ENCODE peak calls at places on chromosomes 1 and 21, in four cellular contexts. W is HFF-Myc, J is fibroblast of pulmonary artery, C is breast epithelium. Z is an unnamed sample.

GRCh38 chr1:115642168-115643072 is 650 bp downstream of the VANGL1 start:
- DNase-seq in J (peak), C (no peak), W (no peak), Z (no peak)

GRCh38 chr21:24224411-24224810 is 1382.9 kb downstream of the MRPL39 start:
- DNase-seq in W (no peak), J (no peak), C (no peak), Z (no peak)

GRCh38 chr21:44441581-44442265 is 13.6 kb upstream of the LRRC3 start:
- DNase-seq in W (no peak), J (no peak), C (no peak), Z (no peak)

GRCh38 chr1:88946845-88947244 is 45.6 kb downstream of the KYAT3 start:
- DNase-seq in W (no peak), C (no peak), J (peak), Z (peak)

GRCh38 chr1:121546830-121547680 is 362.3 kb downstream of the SRGAP2C start:
- DNase-seq in C (no peak), J (peak), W (no peak), Z (no peak)

GRCh38 chr1:226411619-226412018 is 3.7 kb upstream of the PARP1 start:
- DNase-seq in J (no peak), W (no peak), C (no peak), Z (no peak)

GRCh38 chr1:167756760-167757405 is 35.1 kb downstream of the MPZL1 start:
- DNase-seq in J (peak), W (no peak), C (no peak), Z (no peak)

GRCh38 chr1:62836856-62837540 is 53.1 kb downstream of the ATG4C start:
- DNase-seq in W (no peak), C (no peak), J (no peak), Z (no peak)

GRCh38 chr1:81029266-81029665 is 771.5 kb upstream of the ADGRL2 start:
- DNase-seq in W (no peak), J (peak), C (no peak), Z (no peak)

GRCh38 chr1:31931241-31932225 is 6.6 kb downstream of the PTP4A2 start:
- DNase-seq in C (no peak), J (peak), W (no peak), Z (no peak)

GRCh38 chr1:47675047-47675675 is 237.3 kb downstream of the FOXD2 start:
- DNase-seq in W (no peak), C (no peak), J (no peak), Z (no peak)

GRCh38 chr1:96842215-96842614 is 120.6 kb downstream of the PTBP2 start:
- DNase-seq in C (no peak), J (peak), W (no peak), Z (no peak)

GRCh38 chr1:183002797-183003594 is 20.2 kb upstream of the LAMC1 start:
- DNase-seq in W (no peak), J (peak), C (no peak), Z (no peak)

GRCh38 chr1:170162385-170163226 is 16.8 kb downstream of the NTMT2 start:
- DNase-seq in J (peak), W (peak), C (no peak), Z (peak)

GRCh38 chr1:30388386-30388785 is 335.0 kb downstream of the MATN1 start:
- DNase-seq in C (peak), J (no peak), W (no peak), Z (no peak)

GRCh38 chr1:54172614-54173312 is 20.0 kb upstream of the CDCP2 start:
- DNase-seq in J (peak), W (no peak), C (no peak), Z (no peak)

GRCh38 chr1:203692565-203693470 is 66.2 kb downstream of the ATP2B4 start:
- DNase-seq in J (peak), W (peak), C (peak), Z (peak)

GRCh38 chr1:41936107-41936506 is 17.4 kb upstream of the HIVEP3 start:
- DNase-seq in C (no peak), W (no peak), J (no peak), Z (no peak)

GRCh38 chr1:21653744-21654100 is 15.4 kb downstream of the RAP1GAP start:
- DNase-seq in J (no peak), C (no peak), W (no peak), Z (no peak)

GRCh38 chr1:186617860-186618780 is 62.1 kb downstream of the PTGS2 start:
- DNase-seq in C (no peak), J (peak), W (no peak), Z (no peak)

GRCh38 chr21:34794686-34795085 is 125.9 kb downstream of the CLIC6 start:
- DNase-seq in W (no peak), J (no peak), C (no peak), Z (no peak)

GRCh38 chr21:42739061-42739931 is 85.9 kb downstream of the PDE9A start:
- DNase-seq in W (no peak), J (no peak), C (no peak), Z (no peak)

GRCh38 chr1:76713535-76713934 is 153.7 kb upstream of the ST6GALNAC5 start:
- DNase-seq in W (no peak), C (no peak), J (no peak), Z (no peak)

GRCh38 chr1:158067651-158068050 is 74.2 kb downstream of the KIRREL1 start:
- DNase-seq in J (peak), C (no peak), W (no peak), Z (no peak)

GRCh38 chr1:109890115-109890953 is 20.3 kb upstream of the CSF1 start:
- DNase-seq in J (no peak), C (no peak), W (no peak), Z (no peak)

GRCh38 chr1:1254667-1254998 is 8.1 kb upstream of the C1QTNF12 start:
- DNase-seq in C (no peak), J (no peak), W (no peak), Z (no peak)

GRCh38 chr1:20732071-20732587 is 374 bp downstream of the SH2D5 start:
- DNase-seq in C (no peak), W (no peak), J (peak), Z (no peak)

GRCh38 chr21:27582946-27583270 is 616.0 kb upstream of the ADAMTS5 start:
- DNase-seq in J (no peak), W (no peak), C (no peak), Z (no peak)

GRCh38 chr1:12272770-12273169 is 42.9 kb downstream of the VPS13D start:
- DNase-seq in W (no peak), C (no peak), J (no peak), Z (no peak)

GRCh38 chr1:12278998-12279397 is 49.2 kb downstream of the VPS13D start:
- DNase-seq in W (no peak), C (no peak), J (no peak), Z (peak)

GRCh38 chr1:12275370-12275769 is 45.5 kb downstream of the VPS13D start:
- DNase-seq in W (no peak), C (no peak), J (peak), Z (peak)

GRCh38 chr1:12279728-12280469 is 50.1 kb downstream of the VPS13D start:
- DNase-seq in W (no peak), C (no peak), J (no peak), Z (no peak)

DNA sequence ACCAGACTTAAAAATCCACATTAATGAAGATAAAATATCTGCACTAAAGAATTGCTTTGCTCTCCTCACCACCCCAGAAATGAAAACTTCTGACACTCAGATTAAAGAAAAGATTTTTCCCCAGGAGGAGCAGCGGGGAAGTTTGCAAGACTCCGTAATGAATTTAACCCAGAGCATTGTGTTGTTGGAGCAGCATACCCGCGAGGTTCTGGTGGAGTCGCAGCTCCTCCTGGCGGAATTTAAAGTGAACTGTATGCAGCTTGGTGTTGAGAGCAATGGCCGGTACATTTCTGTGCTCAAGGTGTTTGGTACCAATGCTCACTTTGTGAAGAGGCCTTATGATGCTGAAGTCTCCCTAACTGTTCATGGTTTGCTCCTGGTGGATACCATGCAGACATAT is 46.4 kb downstream of the VPS13D start:
- DNase-seq in C (no peak), W (no peak), J (peak), Z (peak)
- TF ChIP-seq CTCF in C (no peak), W (peak), J (peak), Z (peak)

GRCh38 chr1:159207774-159208459 is 3.2 kb downstream of the ACKR1 start:
- DNase-seq in J (peak), W (no peak), C (no peak), Z (no peak)

GRCh38 chr1:159207080-159207479 is 2.4 kb downstream of the ACKR1 start:
- DNase-seq in W (no peak), C (no peak), J (no peak), Z (no peak)

GRCh38 chr1:159211331-159212136 is 6.9 kb downstream of the ACKR1 start:
- DNase-seq in J (peak), W (no peak), C (no peak), Z (peak)

GRCh38 chr1:159205225-159205624 is 550 bp downstream of the ACKR1 start:
- DNase-seq in J (no peak), C (no peak), W (no peak), Z (no peak)

DNA sequence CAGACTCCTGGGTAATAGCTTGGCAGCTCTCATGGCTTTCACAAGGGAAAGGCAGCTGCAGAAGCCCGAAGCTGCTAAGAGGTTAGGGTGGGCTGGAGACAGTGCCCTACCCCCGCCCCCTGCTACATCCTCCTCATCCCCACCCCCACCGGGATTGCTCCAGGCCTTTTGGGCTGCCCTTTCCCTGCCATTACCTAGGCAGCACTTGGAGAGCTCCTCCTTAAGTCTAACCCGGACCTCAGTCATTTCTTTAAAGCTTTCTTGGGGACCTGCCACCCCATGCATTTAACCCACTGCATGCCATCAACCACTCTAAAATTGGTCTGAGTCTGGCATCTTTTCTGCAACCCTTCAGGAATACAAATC is 3.8 kb downstream of the ACKR1 start:
- DNase-seq in W (no peak), C (no peak), J (no peak), Z (no peak)
- H3K4me3 ChIP-seq in W (no peak), C (no peak), J (no peak), Z (no peak)

GRCh38 chr1:22851517-22851916 is 121.1 kb downstream of the LACTBL1 start:
- DNase-seq in J (no peak), C (no peak), W (no peak), Z (no peak)
- TF ChIP-seq CTCF in J (no peak), C (no peak), W (no peak), Z (no peak)

GRCh38 chr21:39453571-39454179 is 1.9 kb downstream of the SH3BGR start:
- DNase-seq in C (no peak), W (no peak), J (no peak), Z (no peak)

GRCh38 chr21:39452965-39453332 is 1.2 kb downstream of the SH3BGR start:
- DNase-seq in J (no peak), C (no peak), W (no peak), Z (no peak)

GRCh38 chr21:39452207-39452964 is 616 bp downstream of the SH3BGR start:
- DNase-seq in J (peak), W (no peak), C (no peak), Z (no peak)

GRCh38 chr21:39454949-39455668 is 3.3 kb downstream of the SH3BGR start:
- DNase-seq in C (no peak), J (no peak), W (no peak), Z (no peak)

DNA sequence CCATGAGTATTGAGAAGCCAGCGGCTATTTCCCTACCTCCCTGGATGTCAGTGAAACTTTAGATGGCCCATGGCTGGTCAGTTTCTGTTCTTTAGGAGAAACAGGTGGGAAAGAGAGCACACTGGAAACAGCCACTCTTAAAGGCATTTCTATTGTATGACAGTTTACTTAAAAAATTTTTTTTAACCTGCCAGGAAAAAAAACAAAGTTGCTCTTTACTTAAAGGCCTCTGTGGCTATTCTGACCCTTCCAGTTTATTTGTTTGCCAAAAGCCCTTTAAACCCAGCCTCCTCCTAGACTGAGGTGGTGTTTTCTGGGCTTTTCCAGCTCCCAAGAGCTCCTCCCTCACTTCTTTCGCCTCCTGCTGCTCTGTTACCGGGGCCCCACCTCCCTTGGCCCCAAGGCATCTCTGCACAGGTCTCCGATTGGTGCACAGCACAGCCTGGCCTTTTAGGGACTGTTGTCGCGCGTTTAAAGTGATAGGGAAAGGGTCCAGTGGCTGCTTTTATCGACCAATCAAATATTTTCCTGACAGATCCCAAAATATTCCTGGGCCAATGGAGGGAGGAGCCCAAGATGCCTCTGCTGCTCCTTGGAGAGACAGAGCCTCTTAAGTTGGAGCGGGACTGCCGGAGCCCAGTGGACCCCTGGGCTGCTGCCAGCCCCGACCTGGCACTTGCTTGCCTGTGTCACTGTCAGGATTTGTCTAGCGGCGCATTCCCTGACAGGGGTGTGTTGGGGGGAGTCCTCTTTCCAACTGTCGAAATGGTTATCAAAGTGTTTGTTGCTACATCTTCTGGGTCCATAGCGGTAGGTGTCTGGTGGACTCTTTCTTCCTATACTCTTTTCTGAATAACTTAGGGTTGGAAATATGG is at the start of gene SH3BGR:
- DNase-seq in W (no peak), C (peak), J (peak), Z (no peak)
- H3K4me3 ChIP-seq in W (no peak), C (peak), J (peak), Z (no peak)

Z was measured in astrocyte of the cerebellum.